ENCODE peak calls at places on chromosomes 4 and X, in ten cellular contexts. E is substantia nigra, M is Panc1, U is heart right ventricle, B is kidney, K is endodermal cell, P is mesendoderm, O is astrocyte, X is ascending aorta, D is adrenal gland. S is an unnamed sample.

GRCh38 chr4:52572936-52573485 is 86.1 kb downstream of the USP46 start:
- DNase-seq in E (no peak), M (no peak), U (no peak), B (no peak), K (no peak), P (no peak), O (peak), X (no peak), D (no peak), S (no peak)

GRCh38 chrX:123475068-123475724 is 257.7 kb downstream of the THOC2 start:
- DNase-seq in E (no peak), M (no peak), U (no peak), B (no peak), K (no peak), P (peak), O (peak), X (no peak), D (peak), S (no peak)

GRCh38 chrX:39689374-39690104 is 408.2 kb downstream of the BCOR start:
- DNase-seq in E (no peak), M (no peak), U (no peak), B (no peak), K (peak), P (peak), O (no peak), X (no peak), D (no peak), S (no peak)

GRCh38 chrX:633043-633654 is 2.6 kb downstream of the SHOX start:
- DNase-seq in E (no peak), M (no peak), U (no peak), B (no peak), K (no peak), P (no peak), O (no peak), X (no peak), D (no peak), S (no peak)

GRCh38 chr4:5160668-5161067 is 109.4 kb downstream of the STK32B start:
- DNase-seq in E (no peak), M (no peak), U (no peak), B (no peak), K (no peak), P (no peak), O (no peak), X (no peak), D (no peak), S (no peak)

GRCh38 chr4:159765402-159765801 is 662.5 kb downstream of the RAPGEF2 start:
- DNase-seq in E (no peak), M (no peak), U (no peak), B (no peak), K (no peak), P (no peak), O (peak), X (no peak), D (no peak), S (no peak)

GRCh38 chr4:165542476-165542875 is 163.7 kb downstream of the CPE start:
- DNase-seq in E (no peak), M (no peak), U (no peak), B (no peak), K (no peak), P (no peak), O (no peak), X (no peak), D (no peak), S (no peak)

GRCh38 chr4:9971711-9972110 is 49.6 kb downstream of the SLC2A9 start:
- DNase-seq in E (no peak), M (no peak), U (no peak), B (no peak), K (no peak), P (no peak), O (no peak), X (no peak), D (peak), S (no peak)

GRCh38 chrX:45009371-45010000 is 136.5 kb downstream of the KDM6A start:
- DNase-seq in E (no peak), M (peak), U (no peak), B (no peak), K (no peak), P (peak), O (peak), X (no peak), D (peak), S (no peak)

GRCh38 chr4:23887989-23888388 is 1.9 kb downstream of the PPARGC1A start:
- DNase-seq in E (no peak), M (no peak), U (peak), B (no peak), K (peak), P (no peak), O (no peak), X (no peak), D (peak), S (no peak)

GRCh38 chr4:97411352-97411751 is 731.9 kb downstream of the STPG2 start:
- DNase-seq in E (no peak), M (no peak), U (no peak), B (no peak), K (no peak), P (no peak), O (peak), X (no peak), D (no peak), S (no peak)

GRCh38 chr4:37453004-37453360 is 208.4 kb downstream of the NWD2 start:
- DNase-seq in E (peak), M (peak), U (no peak), B (no peak), K (peak), P (peak), O (peak), X (no peak), D (peak), S (no peak)

GRCh38 chrX:54534271-54534670 is 4.3 kb downstream of the GNL3L start:
- DNase-seq in E (no peak), M (no peak), U (no peak), B (no peak), K (no peak), P (no peak), O (no peak), X (no peak), D (no peak), S (no peak)

GRCh38 chr4:3880595-3881120 is 114.5 kb downstream of the ADRA2C start:
- DNase-seq in E (no peak), M (peak), U (peak), B (peak), K (peak), P (peak), O (peak), X (peak), D (peak), S (peak)

GRCh38 chr4:77990456-77990855 is 66.7 kb upstream of the FRAS1 start:
- DNase-seq in E (no peak), M (no peak), U (no peak), B (no peak), K (no peak), P (no peak), O (no peak), X (no peak), D (no peak), S (no peak)

GRCh38 chrX:154727418-154728323 is 23.2 kb downstream of the GAB3 start:
- DNase-seq in E (no peak), M (no peak), U (peak), B (no peak), K (no peak), P (peak), O (peak), X (peak), D (peak), S (peak)

GRCh38 chr4:24991015-24991414 is 39.7 kb downstream of the LGI2 start:
- DNase-seq in E (no peak), M (no peak), U (no peak), B (no peak), K (no peak), P (no peak), O (peak), X (no peak), D (peak), S (no peak)

GRCh38 chr4:37793562-37793961 is 32.9 kb upstream of the PGM2 start:
- DNase-seq in E (no peak), M (peak), U (no peak), B (no peak), K (no peak), P (peak), O (no peak), X (no peak), D (peak), S (no peak)

GRCh38 chrX:139691493-139691842 is 16.5 kb downstream of the MCF2 start:
- DNase-seq in E (no peak), M (no peak), U (peak), B (no peak), K (no peak), P (peak), O (no peak), X (no peak), D (no peak), S (no peak)

GRCh38 chr4:64430933-64431332 is 21.7 kb upstream of the TECRL start:
- DNase-seq in E (no peak), M (no peak), U (no peak), B (no peak), K (no peak), P (no peak), O (no peak), X (no peak), D (no peak), S (no peak)

GRCh38 chr4:32429151-32429550 is 1709.0 kb downstream of the PCDH7 start:
- DNase-seq in E (no peak), M (no peak), U (no peak), B (no peak), K (no peak), P (no peak), O (peak), X (no peak), D (no peak), S (no peak)

GRCh38 chr4:94603170-94603747 is 151.5 kb downstream of the PDLIM5 start:
- DNase-seq in E (no peak), M (no peak), U (no peak), B (no peak), K (no peak), P (no peak), O (peak), X (peak), D (peak), S (no peak)

GRCh38 chr4:126405369-126405982 is 1090.7 kb downstream of the FAT4 start:
- DNase-seq in E (no peak), M (no peak), U (no peak), B (no peak), K (no peak), P (peak), O (peak), X (no peak), D (peak), S (no peak)

GRCh38 chr4:147447820-147448219 is 33.1 kb upstream of the EDNRA start:
- DNase-seq in E (no peak), M (no peak), U (no peak), B (no peak), K (no peak), P (no peak), O (peak), X (no peak), D (no peak), S (no peak)
- H3K27ac ChIP-seq in E (no peak), M (no peak), U (no peak), B (no peak), K (no peak), P (no peak), O (no peak), X (peak), D (no peak), S (no peak)

DNA sequence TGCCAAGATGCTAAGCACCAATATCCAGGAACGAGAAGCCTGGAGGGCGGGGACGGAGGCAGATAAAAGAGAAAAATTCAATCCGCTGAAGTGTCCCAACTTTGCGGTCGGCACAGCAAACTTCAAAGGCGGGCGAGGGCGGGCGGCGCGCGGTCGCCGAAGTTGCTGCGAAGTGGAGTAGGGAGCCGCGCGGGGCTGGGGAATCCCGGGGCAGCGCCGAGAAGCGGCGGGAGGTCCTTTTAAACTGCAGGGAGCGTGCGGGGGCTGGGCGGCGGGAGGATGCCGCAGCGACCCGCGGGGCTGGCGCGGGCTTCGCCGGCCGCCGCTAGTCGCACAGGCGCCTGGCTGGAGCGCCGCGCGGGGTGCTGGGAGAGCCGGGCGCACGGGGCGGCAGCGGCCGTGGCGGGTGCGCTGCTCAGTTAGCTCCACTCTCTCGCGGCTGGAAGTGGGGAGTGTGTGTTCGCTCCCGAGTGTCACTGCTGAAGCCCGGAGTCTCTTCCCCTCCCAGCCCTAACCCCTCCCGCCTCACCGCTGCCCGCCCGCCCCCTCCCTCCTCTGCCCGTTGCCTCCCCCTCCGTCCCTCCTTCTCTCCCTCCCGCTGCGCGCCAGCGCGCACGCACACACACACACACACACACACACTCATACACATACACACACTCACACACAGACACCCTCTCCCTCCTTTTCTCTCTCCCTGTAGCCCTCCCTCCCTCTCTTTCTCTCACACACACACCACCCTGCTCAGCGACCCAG is at the start of gene NDNF:
- DNase-seq in E (no peak), M (no peak), U (peak), B (peak), K (peak), P (peak), O (peak), X (no peak), D (peak), S (no peak)
- H3K27ac ChIP-seq in E (no peak), M (no peak), U (peak), B (no peak), K (peak), P (no peak), O (no peak), X (no peak), D (peak), S (peak)

GRCh38 chrX:21929209-21929608 is 11.3 kb upstream of the SMS start:
- DNase-seq in E (no peak), M (no peak), U (no peak), B (no peak), K (no peak), P (no peak), O (no peak), X (no peak), D (no peak), S (no peak)
- H3K27ac ChIP-seq in E (no peak), M (peak), U (no peak), B (no peak), K (no peak), P (no peak), O (no peak), X (no peak), D (no peak), S (no peak)

GRCh38 chr4:184857446-184858121 is 31.8 kb upstream of the ACSL1 start:
- DNase-seq in E (no peak), M (no peak), U (no peak), B (no peak), K (no peak), P (no peak), O (no peak), X (no peak), D (no peak), S (no peak)

GRCh38 chr4:184856277-184856609 is 30.5 kb upstream of the ACSL1 start:
- DNase-seq in E (no peak), M (no peak), U (no peak), B (no peak), K (no peak), P (no peak), O (no peak), X (no peak), D (no peak), S (no peak)

GRCh38 chr4:184860018-184860530 is 34.3 kb upstream of the ACSL1 start:
- DNase-seq in E (no peak), M (no peak), U (no peak), B (no peak), K (no peak), P (no peak), O (no peak), X (no peak), D (no peak), S (no peak)

DNA sequence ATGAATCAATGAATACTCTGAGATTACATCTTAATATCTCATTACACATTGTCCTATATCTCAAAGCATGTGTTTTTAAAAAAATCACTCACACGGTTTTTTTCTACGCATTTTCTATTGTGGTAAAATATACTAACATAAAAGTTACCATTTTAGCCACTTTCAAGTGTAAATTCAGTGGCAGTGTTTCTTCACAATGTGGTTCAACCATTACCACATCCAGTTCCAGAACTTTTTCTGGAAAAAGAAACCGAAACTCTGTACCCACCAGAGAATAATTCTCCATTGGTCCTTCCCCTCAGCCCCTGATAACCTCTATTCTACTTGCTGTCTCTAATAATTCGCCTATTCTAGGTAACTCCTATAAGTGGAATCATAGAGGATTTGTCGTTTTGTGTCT is 35.3 kb upstream of the ACSL1 start:
- DNase-seq in E (no peak), M (no peak), U (no peak), B (no peak), K (no peak), P (no peak), O (no peak), X (no peak), D (no peak), S (no peak)
- H3K27ac ChIP-seq in E (no peak), M (no peak), U (no peak), B (no peak), K (no peak), P (no peak), O (no peak), X (no peak), D (no peak), S (no peak)

GRCh38 chr4:7985891-7986441 is 46.3 kb upstream of the AFAP1 start:
- DNase-seq in E (no peak), M (no peak), U (no peak), B (no peak), K (no peak), P (no peak), O (no peak), X (no peak), D (peak), S (no peak)
- H3K27ac ChIP-seq in E (no peak), M (peak), U (no peak), B (no peak), K (no peak), P (no peak), O (no peak), X (no peak), D (peak), S (no peak)

DNA sequence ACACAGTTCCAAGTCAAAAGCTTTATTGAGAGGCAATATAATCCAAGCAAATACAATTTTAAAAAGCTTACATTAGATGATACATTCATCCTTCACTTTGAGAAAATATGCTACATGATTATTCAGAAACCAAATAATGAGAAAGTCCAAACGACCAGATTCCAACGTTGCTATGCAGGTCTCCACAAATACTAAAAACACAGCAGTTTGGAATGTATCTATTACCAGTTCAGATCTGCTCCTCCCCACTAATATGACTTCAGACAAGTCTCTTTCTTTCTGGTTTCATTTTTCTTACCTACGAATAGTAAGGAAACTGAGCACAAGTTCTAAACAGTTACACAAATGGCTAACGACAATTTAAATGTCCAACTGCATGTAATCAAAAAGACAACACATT is 9.5 kb downstream of the NAF1 start:
- DNase-seq in E (no peak), M (no peak), U (no peak), B (no peak), K (no peak), P (no peak), O (peak), X (no peak), D (no peak), S (no peak)
- H3K27ac ChIP-seq in E (no peak), M (no peak), U (no peak), B (no peak), K (no peak), P (no peak), O (peak), X (no peak), D (no peak), S (no peak)

S was measured in breast epithelium.